ENCODE peak calls at places on chromosomes 13 and 19, in five cellular contexts. U is HFF-Myc, E is non-pigmented ciliary epithelial cell, W is left kidney, L is NCI-H1048. J is an unnamed sample.

GRCh38 chr13:81987159-81987558 is 1646.2 kb upstream of the SPRY2 start:
- DNase-seq in W (peak; percentile 32), U (no peak), E (no peak), L (no peak), J (no peak)

GRCh38 chr19:47619763-47620162 is 10.8 kb downstream of the BICRA start:
- DNase-seq in E (no peak), L (no peak), U (no peak), W (peak; percentile 22), J (no peak)

GRCh38 chr13:44141213-44141724 is 232.4 kb upstream of the SERP2 start:
- DNase-seq in W (peak; percentile 44), E (no peak), L (no peak), U (no peak), J (no peak)

GRCh38 chr13:99265823-99266426 is 7.7 kb upstream of the GPR18 start:
- DNase-seq in L (peak; percentile 13), E (no peak), W (peak; percentile 67), U (no peak), J (no peak)

GRCh38 chr13:95420501-95420900 is 119.2 kb upstream of the ABCC4 start:
- DNase-seq in U (no peak), W (no peak), E (no peak), L (no peak), J (no peak)

GRCh38 chr13:113029487-113030258 is 60.7 kb downstream of the MCF2L start:
- DNase-seq in U (no peak), E (no peak), L (no peak), W (peak; percentile 76), J (no peak)

GRCh38 chr19:1651061-1651547 is 1.3 kb downstream of the TCF3 start:
- DNase-seq in U (no peak), L (no peak), W (peak; percentile 78), E (no peak), J (no peak)

GRCh38 chr13:31884556-31884955 is 145.2 kb downstream of the RXFP2 start:
- DNase-seq in L (no peak), E (no peak), W (no peak), U (no peak), J (no peak)

GRCh38 chr19:47272448-47273312 is 2.0 kb upstream of the INAFM1 start:
- DNase-seq in E (peak; percentile 36), W (peak; percentile 49), L (no peak), U (no peak), J (no peak)

GRCh38 chr19:2624537-2625091 is 77.9 kb downstream of the GNG7 start:
- DNase-seq in W (peak; percentile 86), E (no peak), L (no peak), U (no peak), J (no peak)

J was measured in NCI-H524 treated with DMSO at 0.1 percent for 48 hours.